ENCODE peak calls at places on chromosomes 2 and 18, in five cellular contexts. V, Z, O, B and L are unnamed samples.

GRCh38 chr18:58398648-58399398 is 230.1 kb downstream of the ALPK2 start:
- DNase-seq in V (no peak), O (no peak), B (no peak), Z (no peak), L (no peak)

GRCh38 chr2:64750817-64751285 is 97.1 kb upstream of the SERTAD2 start:
- DNase-seq in O (peak), V (peak), Z (peak), B (peak), L (peak)

GRCh38 chr18:64238076-64238475 is 89.2 kb upstream of the LINC00305 start:
- DNase-seq in Z (no peak), B (no peak), O (no peak), V (no peak), L (no peak)

GRCh38 chr2:196088209-196088608 is 19.6 kb upstream of the DNAH7 start:
- DNase-seq in V (no peak), O (no peak), Z (no peak), B (peak), L (no peak)

GRCh38 chr2:61363580-61363979 is 107.3 kb downstream of the USP34 start:
- DNase-seq in B (no peak), Z (no peak), O (no peak), V (no peak), L (no peak)

GRCh38 chr2:159084395-159085370 is 116.2 kb downstream of the TANC1 start:
- DNase-seq in O (no peak), Z (no peak), V (no peak), B (no peak), L (no peak)

GRCh38 chr18:49668583-49669290 is 106.9 kb downstream of the LIPG start:
- DNase-seq in O (no peak), B (no peak), V (no peak), Z (no peak), L (no peak)

GRCh38 chr2:242088471-242089212 is 219.1 kb downstream of the RTP5 start:
- DNase-seq in Z (peak), O (peak), B (peak), V (peak), L (peak)

GRCh38 chr2:15772681-15773080 is 167.7 kb upstream of the MYCN start:
- DNase-seq in O (no peak), B (no peak), V (no peak), Z (no peak), L (no peak)

GRCh38 chr2:182103531-182103930 is 117.9 kb downstream of the PPP1R1C start:
- DNase-seq in Z (no peak), O (no peak), B (no peak), V (no peak), L (no peak)

GRCh38 chr2:172052000-172052983 is 33.0 kb upstream of the DLX1 start:
- DNase-seq in O (no peak), B (no peak), V (no peak), Z (no peak), L (no peak)

GRCh38 chr2:226733927-226734564 is 65.6 kb downstream of the IRS1 start:
- DNase-seq in V (no peak), Z (no peak), O (no peak), B (no peak), L (no peak)

GRCh38 chr18:79770826-79771225 is 26.9 kb upstream of the KCNG2 start:
- DNase-seq in V (no peak), O (no peak), B (no peak), Z (no peak), L (no peak)

GRCh38 chr2:117771969-117772630 is 42.4 kb upstream of the DDX18 start:
- DNase-seq in O (peak), B (no peak), Z (peak), V (no peak), L (no peak)
- TF ChIP-seq CTCF in O (peak), B (no peak), Z (peak), V (peak), L (peak)

GRCh38 chr18:48053881-48054586 is 123.6 kb upstream of the SMAD2 start:
- DNase-seq in B (no peak), V (no peak), O (no peak), Z (no peak), L (no peak)
- TF ChIP-seq CTCF in B (no peak), V (no peak), O (no peak), Z (no peak), L (no peak)

GRCh38 chr2:119028327-119029174 is 86.6 kb downstream of the MARCO start:
- DNase-seq in V (no peak), Z (peak), O (no peak), B (peak), L (peak)
- TF ChIP-seq CTCF in V (peak), Z (peak), O (peak), B (peak), L (peak)

DNA sequence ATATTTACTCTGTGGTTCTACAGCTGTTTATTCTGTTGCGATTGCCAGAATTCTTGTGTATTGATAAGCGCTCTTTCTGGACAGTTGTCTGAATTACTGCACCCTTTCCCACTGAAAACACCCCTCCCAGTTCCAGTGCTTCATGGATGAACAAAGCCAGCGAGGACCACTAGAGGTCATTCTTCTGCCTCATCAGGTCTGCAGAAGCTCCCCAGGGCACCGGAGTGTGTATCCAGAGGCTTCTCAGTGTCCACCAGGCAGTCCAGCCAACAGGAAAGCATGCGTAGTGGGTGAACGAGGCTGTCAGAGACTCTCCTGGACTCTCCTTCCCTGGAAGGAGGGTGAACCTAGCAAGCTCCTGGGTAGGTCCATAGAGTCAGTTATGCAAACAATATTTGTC is 40.6 kb upstream of the INHBB start:
- DNase-seq in Z (no peak), O (no peak), V (no peak), B (no peak), L (no peak)
- TF ChIP-seq CTCF in Z (peak), O (no peak), V (no peak), B (peak), L (no peak)